ENCODE peak calls at places on chromosomes 7 and 10, in seven cellular contexts. One of them, this sample, is unnamed.

GRCh38 chr10:62062752-62063512 is 161.4 kb downstream of the ARID5B start:
- DNase-seq in colonic mucosa: no peak
- DNase-seq in neural progenitor cell: no peak
- DNase-seq in pancreas: no peak
- DNase-seq in upper lobe of right lung: no peak
- DNase-seq in Panc1: no peak
- DNase-seq in prostate gland: no peak
- DNase-seq in this sample: no peak

GRCh38 chr10:5895804-5896203 is 5.8 kb downstream of the FBH1 start:
- DNase-seq in colonic mucosa: no peak
- DNase-seq in neural progenitor cell: peak; percentile 21
- DNase-seq in pancreas: no peak
- DNase-seq in upper lobe of right lung: no peak
- DNase-seq in Panc1: no peak
- DNase-seq in prostate gland: no peak
- DNase-seq in this sample: no peak

GRCh38 chr7:22277375-22277774 is 79.6 kb downstream of the RAPGEF5 start:
- DNase-seq in colonic mucosa: no peak
- DNase-seq in neural progenitor cell: no peak
- DNase-seq in pancreas: no peak
- DNase-seq in upper lobe of right lung: no peak
- DNase-seq in Panc1: no peak
- DNase-seq in prostate gland: no peak
- DNase-seq in this sample: no peak

GRCh38 chr10:89837173-89838001 is 136.0 kb downstream of the KIF20B start:
- DNase-seq in colonic mucosa: peak; percentile 50
- DNase-seq in neural progenitor cell: no peak
- DNase-seq in pancreas: peak; percentile 62
- DNase-seq in upper lobe of right lung: peak; percentile 76
- DNase-seq in Panc1: no peak
- DNase-seq in prostate gland: peak; percentile 31
- DNase-seq in this sample: peak; percentile 43

GRCh38 chr10:86632009-86632800 is 22.1 kb upstream of the OPN4 start:
- DNase-seq in colonic mucosa: no peak
- DNase-seq in neural progenitor cell: peak; percentile 91
- DNase-seq in pancreas: peak; percentile 54
- DNase-seq in upper lobe of right lung: no peak
- DNase-seq in Panc1: no peak
- DNase-seq in prostate gland: no peak
- DNase-seq in this sample: peak; percentile 31

GRCh38 chr7:129150199-129150996 is 5.9 kb downstream of the TSPAN33 start:
- DNase-seq in colonic mucosa: no peak
- DNase-seq in neural progenitor cell: peak; percentile 56
- DNase-seq in pancreas: no peak
- DNase-seq in upper lobe of right lung: peak; percentile 66
- DNase-seq in Panc1: no peak
- DNase-seq in prostate gland: no peak
- DNase-seq in this sample: no peak

GRCh38 chr10:110300486-110300986 is 4.2 kb downstream of the SMNDC1 start:
- DNase-seq in colonic mucosa: no peak
- DNase-seq in neural progenitor cell: no peak
- DNase-seq in pancreas: no peak
- DNase-seq in upper lobe of right lung: no peak
- DNase-seq in Panc1: no peak
- DNase-seq in prostate gland: no peak
- DNase-seq in this sample: no peak

GRCh38 chr10:122307669-122308486 is 36.8 kb downstream of the BTBD16 start:
- DNase-seq in colonic mucosa: peak; percentile 72
- DNase-seq in neural progenitor cell: no peak
- DNase-seq in pancreas: no peak
- DNase-seq in upper lobe of right lung: no peak
- DNase-seq in Panc1: peak; percentile 95
- DNase-seq in prostate gland: peak; percentile 57
- DNase-seq in this sample: peak; percentile 42

GRCh38 chr10:8238989-8239388 is 184.5 kb downstream of the GATA3 start:
- DNase-seq in colonic mucosa: no peak
- DNase-seq in neural progenitor cell: no peak
- DNase-seq in pancreas: no peak
- DNase-seq in upper lobe of right lung: no peak
- DNase-seq in Panc1: no peak
- DNase-seq in prostate gland: no peak
- DNase-seq in this sample: no peak

GRCh38 chr10:18607503-18607902 is 43.9 kb downstream of the NSUN6 start:
- DNase-seq in colonic mucosa: peak; percentile 47
- DNase-seq in neural progenitor cell: no peak
- DNase-seq in pancreas: no peak
- DNase-seq in upper lobe of right lung: no peak
- DNase-seq in Panc1: no peak
- DNase-seq in prostate gland: no peak
- DNase-seq in this sample: peak; percentile 33

GRCh38 chr10:34859170-34859569 is 44.1 kb upstream of the PARD3 start:
- DNase-seq in colonic mucosa: peak; percentile 58
- DNase-seq in neural progenitor cell: no peak
- DNase-seq in pancreas: no peak
- DNase-seq in upper lobe of right lung: no peak
- DNase-seq in Panc1: no peak
- DNase-seq in prostate gland: peak; percentile 50
- DNase-seq in this sample: no peak

GRCh38 chr10:78173360-78174020 is 139.8 kb downstream of the RPS24 start:
- DNase-seq in colonic mucosa: no peak
- DNase-seq in neural progenitor cell: no peak
- DNase-seq in pancreas: no peak
- DNase-seq in upper lobe of right lung: peak; percentile 74
- DNase-seq in Panc1: no peak
- DNase-seq in prostate gland: no peak
- DNase-seq in this sample: peak; percentile 9

GRCh38 chr10:77553966-77554365 is 83.6 kb downstream of the KCNMA1 start:
- DNase-seq in colonic mucosa: no peak
- DNase-seq in neural progenitor cell: no peak
- DNase-seq in pancreas: no peak
- DNase-seq in upper lobe of right lung: no peak
- DNase-seq in Panc1: no peak
- DNase-seq in prostate gland: no peak
- DNase-seq in this sample: peak; percentile 43

GRCh38 chr7:136956671-136957070 is 88.2 kb downstream of the CHRM2 start:
- DNase-seq in colonic mucosa: no peak
- DNase-seq in neural progenitor cell: no peak
- DNase-seq in pancreas: no peak
- DNase-seq in upper lobe of right lung: no peak
- DNase-seq in Panc1: peak; percentile 7
- DNase-seq in prostate gland: no peak
- DNase-seq in this sample: no peak

GRCh38 chr7:29881724-29882123 is 75.4 kb downstream of the WIPF3 start:
- DNase-seq in colonic mucosa: no peak
- DNase-seq in neural progenitor cell: peak; percentile 76
- DNase-seq in pancreas: no peak
- DNase-seq in upper lobe of right lung: no peak
- DNase-seq in Panc1: no peak
- DNase-seq in prostate gland: no peak
- DNase-seq in this sample: no peak
- TF ChIP-seq CTCF in colonic mucosa: no peak
- TF ChIP-seq CTCF in neural progenitor cell: peak; percentile 36
- TF ChIP-seq CTCF in pancreas: no peak
- TF ChIP-seq CTCF in upper lobe of right lung: no peak
- TF ChIP-seq CTCF in Panc1: no peak
- TF ChIP-seq CTCF in prostate gland: no peak
- TF ChIP-seq CTCF in this sample: no peak

GRCh38 chr10:50882540-50882983 is 2.9 kb downstream of the A1CF start:
- DNase-seq in colonic mucosa: no peak
- DNase-seq in neural progenitor cell: no peak
- DNase-seq in pancreas: no peak
- DNase-seq in upper lobe of right lung: no peak
- DNase-seq in Panc1: no peak
- DNase-seq in prostate gland: no peak
- DNase-seq in this sample: no peak
- H3K27ac ChIP-seq in colonic mucosa: no peak overlapping the region
- H3K27ac ChIP-seq in neural progenitor cell: no peak overlapping the region
- H3K27ac ChIP-seq in pancreas: peak overlapping the region; percentile 16
- H3K27ac ChIP-seq in upper lobe of right lung: no peak overlapping the region
- H3K27ac ChIP-seq in Panc1: no peak overlapping the region
- H3K27ac ChIP-seq in prostate gland: no peak overlapping the region
- H3K27ac ChIP-seq in this sample: no peak overlapping the region

GRCh38 chr10:79244841-79245504 is 102.3 kb upstream of the PPIF start:
- DNase-seq in colonic mucosa: no peak
- DNase-seq in neural progenitor cell: no peak
- DNase-seq in pancreas: no peak
- DNase-seq in upper lobe of right lung: no peak
- DNase-seq in Panc1: no peak
- DNase-seq in prostate gland: no peak
- DNase-seq in this sample: no peak
- H3K4me3 ChIP-seq in colonic mucosa: peak overlapping the region; percentile 9
- H3K4me3 ChIP-seq in neural progenitor cell: no peak overlapping the region
- H3K4me3 ChIP-seq in pancreas: no peak overlapping the region
- H3K4me3 ChIP-seq in upper lobe of right lung: peak overlapping the region; percentile 58
- H3K4me3 ChIP-seq in Panc1: no peak overlapping the region
- H3K4me3 ChIP-seq in prostate gland: no peak overlapping the region
- H3K4me3 ChIP-seq in this sample: no peak overlapping the region

GRCh38 chr7:512541-513311 is 6.9 kb downstream of the PDGFA start:
- DNase-seq in colonic mucosa: peak; percentile 87
- DNase-seq in neural progenitor cell: no peak
- DNase-seq in pancreas: peak; percentile 96
- DNase-seq in upper lobe of right lung: peak; percentile 94
- DNase-seq in Panc1: no peak
- DNase-seq in prostate gland: peak; percentile 66
- DNase-seq in this sample: peak; percentile 90
- TF ChIP-seq CTCF in colonic mucosa: no peak
- TF ChIP-seq CTCF in neural progenitor cell: no peak
- TF ChIP-seq CTCF in pancreas: no peak
- TF ChIP-seq CTCF in upper lobe of right lung: no peak
- TF ChIP-seq CTCF in Panc1: no peak
- TF ChIP-seq CTCF in prostate gland: peak; percentile 12
- TF ChIP-seq CTCF in this sample: no peak

DNA sequence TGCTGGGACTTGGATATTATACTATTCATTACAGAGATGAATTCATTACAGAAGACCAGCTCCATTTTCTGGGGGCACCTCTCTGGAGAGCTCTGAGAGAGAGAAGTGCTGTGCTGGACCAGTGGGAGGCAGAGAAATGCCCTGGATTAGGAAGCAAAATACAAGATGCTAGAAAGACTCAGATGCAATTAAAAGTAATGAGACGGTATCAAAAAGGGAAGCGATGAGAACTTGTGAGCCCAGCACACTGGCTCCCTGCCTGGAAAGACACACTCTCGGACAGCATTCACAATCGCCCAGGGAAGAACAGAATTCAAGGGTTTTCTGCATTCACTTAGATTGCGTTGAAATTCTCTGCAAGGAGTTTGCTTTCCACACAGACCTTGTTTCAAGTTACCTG is 3.5 kb upstream of the FRAT2 start:
- DNase-seq in colonic mucosa: no peak
- DNase-seq in neural progenitor cell: peak; percentile 62
- DNase-seq in pancreas: no peak
- DNase-seq in upper lobe of right lung: no peak
- DNase-seq in Panc1: no peak
- DNase-seq in prostate gland: no peak
- DNase-seq in this sample: no peak
- H3K27ac ChIP-seq in colonic mucosa: no peak overlapping the region
- H3K27ac ChIP-seq in neural progenitor cell: peak overlapping the region; percentile 98
- H3K27ac ChIP-seq in pancreas: no peak overlapping the region
- H3K27ac ChIP-seq in upper lobe of right lung: no peak overlapping the region
- H3K27ac ChIP-seq in Panc1: no peak overlapping the region
- H3K27ac ChIP-seq in prostate gland: peak overlapping the region; percentile 80
- H3K27ac ChIP-seq in this sample: no peak overlapping the region

GRCh38 chr7:109377076-109377884 is 807.6 kb downstream of the DNAJB9 start:
- DNase-seq in colonic mucosa: no peak
- DNase-seq in neural progenitor cell: no peak
- DNase-seq in pancreas: no peak
- DNase-seq in upper lobe of right lung: no peak
- DNase-seq in Panc1: no peak
- DNase-seq in prostate gland: no peak
- DNase-seq in this sample: no peak

GRCh38 chr7:109375857-109376256 is 806.2 kb downstream of the DNAJB9 start:
- DNase-seq in colonic mucosa: no peak
- DNase-seq in neural progenitor cell: no peak
- DNase-seq in pancreas: no peak
- DNase-seq in upper lobe of right lung: no peak
- DNase-seq in Panc1: no peak
- DNase-seq in prostate gland: no peak
- DNase-seq in this sample: no peak

DNA sequence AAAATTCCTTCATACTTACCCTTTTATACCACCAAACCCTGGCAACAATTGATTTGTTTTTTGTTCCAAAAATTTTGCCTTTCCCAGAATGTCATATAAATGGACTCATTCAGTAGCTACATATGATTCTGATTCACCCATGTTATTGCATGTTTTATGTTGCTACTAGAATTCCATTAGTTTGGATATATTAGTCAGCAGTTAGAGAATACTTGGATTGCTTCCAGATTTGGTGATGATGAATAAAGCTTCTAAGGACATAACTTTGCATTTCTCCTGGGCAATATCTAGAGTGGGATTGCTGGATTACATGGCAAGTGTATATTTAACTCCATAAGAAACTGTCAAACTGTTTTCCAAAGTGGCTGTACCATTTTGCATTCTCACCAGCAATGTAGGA is 806.9 kb downstream of the DNAJB9 start:
- DNase-seq in colonic mucosa: no peak
- DNase-seq in neural progenitor cell: no peak
- DNase-seq in pancreas: no peak
- DNase-seq in upper lobe of right lung: no peak
- DNase-seq in Panc1: no peak
- DNase-seq in prostate gland: no peak
- DNase-seq in this sample: no peak
- H3K4me3 ChIP-seq in colonic mucosa: no peak overlapping the region
- H3K4me3 ChIP-seq in neural progenitor cell: no peak overlapping the region
- H3K4me3 ChIP-seq in pancreas: no peak overlapping the region
- H3K4me3 ChIP-seq in upper lobe of right lung: no peak overlapping the region
- H3K4me3 ChIP-seq in Panc1: no peak overlapping the region
- H3K4me3 ChIP-seq in prostate gland: no peak overlapping the region
- H3K4me3 ChIP-seq in this sample: no peak overlapping the region

DNA sequence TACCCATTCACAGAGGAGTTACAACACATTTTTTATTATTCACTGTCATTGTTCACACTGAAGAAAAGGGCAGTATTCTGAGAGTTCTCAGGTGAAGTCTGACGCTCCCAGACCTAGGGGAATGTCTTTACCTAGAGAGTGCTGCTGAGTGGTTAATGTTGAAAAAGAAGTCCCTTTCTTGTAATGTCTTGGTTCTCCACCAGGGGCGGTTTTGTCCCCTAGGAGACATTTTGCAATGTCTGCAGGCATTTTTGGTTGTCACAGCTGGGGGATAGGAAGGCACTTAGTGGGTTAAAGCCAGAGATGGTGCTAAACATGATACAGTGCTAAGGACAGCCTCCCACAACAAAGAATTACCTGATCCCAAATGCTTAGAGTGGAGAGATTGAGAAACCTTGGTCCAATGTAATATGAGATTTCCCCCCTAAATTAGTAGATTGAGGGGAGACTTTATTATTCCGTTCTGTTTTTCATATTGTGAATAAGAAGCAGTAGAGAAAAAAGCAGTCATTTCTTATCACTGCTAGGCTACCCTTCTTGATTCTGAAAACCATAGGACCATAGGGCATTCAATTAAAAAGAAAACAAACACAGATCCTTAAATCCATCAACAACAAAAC is 13.1 kb downstream of the UMAD1 start:
- DNase-seq in colonic mucosa: no peak
- DNase-seq in neural progenitor cell: peak; percentile 72
- DNase-seq in pancreas: no peak
- DNase-seq in upper lobe of right lung: no peak
- DNase-seq in Panc1: no peak
- DNase-seq in prostate gland: no peak
- DNase-seq in this sample: no peak
- TF ChIP-seq CTCF in colonic mucosa: peak; percentile 19
- TF ChIP-seq CTCF in neural progenitor cell: peak; percentile 79
- TF ChIP-seq CTCF in pancreas: no peak
- TF ChIP-seq CTCF in upper lobe of right lung: peak; percentile 43
- TF ChIP-seq CTCF in Panc1: peak; percentile 84
- TF ChIP-seq CTCF in prostate gland: peak; percentile 18
- TF ChIP-seq CTCF in this sample: no peak

GRCh38 chr7:15248514-15248913 is 313.3 kb downstream of the AGMO start:
- DNase-seq in colonic mucosa: no peak
- DNase-seq in neural progenitor cell: no peak
- DNase-seq in pancreas: no peak
- DNase-seq in upper lobe of right lung: no peak
- DNase-seq in Panc1: no peak
- DNase-seq in prostate gland: no peak
- DNase-seq in this sample: no peak
- H3K27ac ChIP-seq in colonic mucosa: no peak overlapping the region
- H3K27ac ChIP-seq in neural progenitor cell: no peak overlapping the region
- H3K27ac ChIP-seq in pancreas: no peak overlapping the region
- H3K27ac ChIP-seq in upper lobe of right lung: no peak overlapping the region
- H3K27ac ChIP-seq in Panc1: no peak overlapping the region
- H3K27ac ChIP-seq in prostate gland: no peak overlapping the region
- H3K27ac ChIP-seq in this sample: no peak overlapping the region

This sample was measured in thyroid gland.